ENCODE peak calls at places on chromosomes 3 and 15, in six cellular contexts. B, M, U, T, G and L are unnamed samples.

GRCh38 chr3:11648735-11649134 is 5.0 kb upstream of the VGLL4 start:
- DNase-seq in B (no peak), M (no peak), U (no peak), T (no peak), G (no peak), L (no peak)

GRCh38 chr15:28977377-28978010 is 91.7 kb downstream of the APBA2 start:
- DNase-seq in B (peak), M (peak), U (peak), T (no peak), G (no peak), L (peak)

GRCh38 chr15:100111103-100112060 is 230.4 kb downstream of the ADAMTS17 start:
- DNase-seq in B (peak), M (peak), U (no peak), T (peak), G (no peak), L (peak)

GRCh38 chr15:55279746-55280351 is 9.8 kb downstream of the RAB27A start:
- DNase-seq in B (peak), M (peak), U (peak), T (peak), G (peak), L (peak)

GRCh38 chr3:116971531-116971930 is 262.0 kb downstream of the TUSC7 start:
- DNase-seq in B (no peak), M (no peak), U (peak), T (no peak), G (no peak), L (no peak)

GRCh38 chr3:66656608-66657007 is 155.8 kb upstream of the LRIG1 start:
- DNase-seq in B (no peak), M (no peak), U (no peak), T (no peak), G (no peak), L (no peak)

GRCh38 chr3:195815169-195815771 is 3.5 kb upstream of the MUC4 start:
- DNase-seq in B (no peak), M (no peak), U (peak), T (no peak), G (no peak), L (no peak)

GRCh38 chr3:39065197-39065596 is 13.4 kb downstream of the WDR48 start:
- DNase-seq in B (peak), M (peak), U (peak), T (peak), G (peak), L (no peak)

GRCh38 chr3:31170932-31171670 is 276.6 kb upstream of the GADL1 start:
- DNase-seq in B (peak), M (peak), U (peak), T (no peak), G (no peak), L (peak)

GRCh38 chr15:90114451-90114901 is 12.2 kb upstream of the IDH2 start:
- DNase-seq in B (peak), M (no peak), U (no peak), T (no peak), G (no peak), L (no peak)

GRCh38 chr3:69330891-69331400 is 54.9 kb downstream of the FRMD4B start:
- DNase-seq in B (no peak), M (no peak), U (peak), T (no peak), G (no peak), L (no peak)

GRCh38 chr15:40927497-40928346 is 1.4 kb upstream of the DLL4 start:
- DNase-seq in B (no peak), M (no peak), U (no peak), T (peak), G (peak), L (no peak)

GRCh38 chr15:98746375-98746679 is 98.0 kb downstream of the IGF1R start:
- DNase-seq in B (no peak), M (no peak), U (no peak), T (no peak), G (no peak), L (no peak)

GRCh38 chr3:106068795-106069194 is 200.0 kb upstream of the CBLB start:
- DNase-seq in B (peak), M (peak), U (no peak), T (no peak), G (peak), L (no peak)

GRCh38 chr3:51692980-51693395 is 13.9 kb upstream of the GRM2 start:
- DNase-seq in B (no peak), M (no peak), U (no peak), T (no peak), G (no peak), L (no peak)

GRCh38 chr3:155491696-155492095 is 198.2 kb upstream of the STRIT1 start:
- DNase-seq in B (no peak), M (no peak), U (no peak), T (no peak), G (no peak), L (no peak)

GRCh38 chr15:36941798-36942197 is 158.6 kb downstream of the MEIS2 start:
- DNase-seq in B (no peak), M (no peak), U (peak), T (no peak), G (no peak), L (no peak)

GRCh38 chr3:14549256-14549931 is 9.3 kb upstream of the GRIP2 start:
- DNase-seq in B (no peak), M (peak), U (no peak), T (no peak), G (peak), L (no peak)

GRCh38 chr3:189457666-189458065 is 173.5 kb upstream of the TP63 start:
- DNase-seq in B (no peak), M (no peak), U (no peak), T (no peak), G (no peak), L (no peak)

GRCh38 chr15:40308844-40309189 is 1.1 kb upstream of the PLCB2 start:
- DNase-seq in B (no peak), M (no peak), U (peak), T (peak), G (no peak), L (no peak)

GRCh38 chr15:74172751-74173544 is 562 bp upstream of the ISLR start:
- DNase-seq in B (peak), M (peak), U (no peak), T (peak), G (no peak), L (no peak)

GRCh38 chr3:131193671-131194291 is 167.1 kb downstream of the NEK11 start:
- DNase-seq in B (no peak), M (no peak), U (peak), T (no peak), G (no peak), L (no peak)

GRCh38 chr3:135994708-135995335 is 29.3 kb downstream of the PPP2R3A start:
- DNase-seq in B (no peak), M (no peak), U (no peak), T (no peak), G (no peak), L (no peak)

GRCh38 chr3:127786358-127787070 is 35.8 kb downstream of the MGLL start:
- DNase-seq in B (peak), M (peak), U (no peak), T (peak), G (no peak), L (peak)
- H3K4me3 ChIP-seq in B (no peak), M (no peak), U (no peak), T (no peak), G (no peak), L (no peak)

DNA sequence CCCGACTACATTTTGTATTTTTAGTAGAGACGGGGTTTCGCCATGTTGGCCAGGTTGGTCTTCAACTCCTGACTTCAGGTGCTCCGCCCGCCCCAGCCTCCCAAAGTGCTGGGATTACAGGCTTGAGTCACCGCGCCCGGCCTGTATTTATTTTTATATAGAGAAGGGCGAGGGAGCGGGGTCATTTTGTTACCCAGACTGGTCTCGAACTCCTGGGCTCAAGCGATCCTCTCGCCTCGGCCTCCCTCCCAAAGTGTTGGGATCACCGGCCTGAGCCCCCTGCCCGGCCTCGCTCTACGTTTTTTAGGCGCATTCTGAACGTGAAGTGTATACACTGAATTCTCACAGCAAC is 514 bp upstream of the PPP4R2 start:
- DNase-seq in B (no peak), M (no peak), U (no peak), T (peak), G (no peak), L (no peak)
- H3K4me3 ChIP-seq in B (peak), M (peak), U (no peak), T (peak), G (peak), L (peak)

GRCh38 chr3:42035007-42035406 is 56.1 kb upstream of the TRAK1 start:
- DNase-seq in B (no peak), M (no peak), U (no peak), T (no peak), G (no peak), L (no peak)

GRCh38 chr3:42037318-42037945 is 53.7 kb upstream of the TRAK1 start:
- DNase-seq in B (no peak), M (no peak), U (no peak), T (no peak), G (no peak), L (no peak)

GRCh38 chr3:42036483-42036823 is 54.7 kb upstream of the TRAK1 start:
- DNase-seq in B (peak), M (peak), U (peak), T (no peak), G (no peak), L (peak)

GRCh38 chr3:42033741-42034140 is 57.4 kb upstream of the TRAK1 start:
- DNase-seq in B (no peak), M (peak), U (no peak), T (no peak), G (no peak), L (no peak)

GRCh38 chr3:42035816-42036482 is 55.2 kb upstream of the TRAK1 start:
- DNase-seq in B (no peak), M (peak), U (no peak), T (no peak), G (no peak), L (no peak)
- H3K4me3 ChIP-seq in B (no peak), M (no peak), U (no peak), T (no peak), G (no peak), L (no peak)

GRCh38 chr3:168524129-168524528 is 428.4 kb upstream of the GOLIM4 start:
- DNase-seq in B (no peak), M (no peak), U (no peak), T (no peak), G (no peak), L (no peak)
- H3K4me3 ChIP-seq in B (no peak), M (no peak), U (no peak), T (no peak), G (no peak), L (no peak)